ENCODE peak calls at places on chromosomes 12 and 14, in eight cellular contexts. I is heart right ventricle, W is astrocyte of the spinal cord, V is SK-N-SH, P is PC-9, C is transverse colon, X is spleen, E is GM12864. U is an unnamed sample.
A peak's percentile ranks its signal among the peaks of the same experiment; 100 is the strongest.

GRCh38 chr14:99024926-99025325 is 247.1 kb downstream of the BCL11B start:
- DNase-seq in I (no peak), W (no peak), V (no peak), P (no peak), C (no peak), X (no peak), E (no peak), U (no peak)

GRCh38 chr14:91858536-91859275 is 8.6 kb downstream of the TC2N start:
- DNase-seq in I (no peak), W (peak; percentile 44), V (no peak), P (peak; percentile 6), C (no peak), X (no peak), E (no peak), U (peak; percentile 69)

GRCh38 chr14:51428981-51429380 is 188.9 kb downstream of the TMX1 start:
- DNase-seq in I (no peak), W (no peak), V (no peak), P (no peak), C (no peak), X (no peak), E (no peak), U (no peak)

GRCh38 chr14:92460541-92460915 is 53.1 kb upstream of the RIN3 start:
- DNase-seq in I (no peak), W (no peak), V (no peak), P (no peak), C (no peak), X (no peak), E (no peak), U (no peak)

GRCh38 chr14:96783306-96784224 is 13.6 kb upstream of the VRK1 start:
- DNase-seq in I (no peak), W (no peak), V (no peak), P (no peak), C (no peak), X (no peak), E (no peak), U (no peak)

GRCh38 chr12:106311139-106311538 is 8.6 kb downstream of the TCP11L2 start:
- DNase-seq in I (no peak), W (no peak), V (no peak), P (no peak), C (no peak), X (no peak), E (no peak), U (no peak)

GRCh38 chr12:49038291-49038955 is 19.8 kb upstream of the PRKAG1 start:
- DNase-seq in I (no peak), W (no peak), V (no peak), P (no peak), C (no peak), X (no peak), E (no peak), U (no peak)

GRCh38 chr12:90910958-90911357 is 44.0 kb downstream of the CCER1 start:
- DNase-seq in I (no peak), W (no peak), V (no peak), P (no peak), C (no peak), X (no peak), E (no peak), U (no peak)

GRCh38 chr12:15049456-15050153 is 76.8 kb downstream of the PDE6H start:
- DNase-seq in I (no peak), W (no peak), V (no peak), P (no peak), C (no peak), X (no peak), E (no peak), U (no peak)

GRCh38 chr12:3077572-3078081 is 448 bp downstream of the TSPAN9 start:
- DNase-seq in I (peak; percentile 46), W (peak; percentile 32), V (no peak), P (peak; percentile 11), C (peak; percentile 31), X (no peak), E (no peak), U (peak; percentile 72)

GRCh38 chr12:51351913-51352532 is 5.5 kb upstream of the CELA1 start:
- DNase-seq in I (peak; percentile 17), W (peak; percentile 65), V (peak; percentile 38), P (peak; percentile 55), C (peak; percentile 51), X (no peak), E (no peak), U (peak; percentile 80)

GRCh38 chr14:87030182-87030581 is 962.8 kb downstream of the GALC start:
- DNase-seq in I (no peak), W (no peak), V (no peak), P (no peak), C (no peak), X (no peak), E (no peak), U (no peak)

GRCh38 chr12:113453330-113453729 is 18.3 kb downstream of the LHX5 start:
- DNase-seq in I (no peak), W (no peak), V (no peak), P (no peak), C (no peak), X (no peak), E (no peak), U (no peak)

GRCh38 chr14:61923348-61923747 is 161.1 kb downstream of the SNAPC1 start:
- DNase-seq in I (no peak), W (peak; percentile 7), V (no peak), P (no peak), C (no peak), X (no peak), E (no peak), U (peak; percentile 56)

GRCh38 chr14:80628547-80628946 is 313.0 kb downstream of the CEP128 start:
- DNase-seq in I (no peak), W (no peak), V (no peak), P (no peak), C (no peak), X (no peak), E (no peak), U (no peak)

GRCh38 chr12:2386566-2386965 is 333.8 kb downstream of the CACNA1C start:
- DNase-seq in I (no peak), W (no peak), V (no peak), P (no peak), C (no peak), X (no peak), E (no peak), U (no peak)

GRCh38 chr12:131229426-131230339 is 276.0 kb downstream of the ADGRD1 start:
- DNase-seq in I (peak; percentile 51), W (no peak), V (peak; percentile 92), P (no peak), C (no peak), X (peak; percentile 86), E (no peak), U (no peak)

GRCh38 chr12:124655317-124656213 is 88.2 kb upstream of the NCOR2 start:
- DNase-seq in I (peak; percentile 87), W (peak; percentile 100), V (peak; percentile 83), P (no peak), C (peak; percentile 59), X (no peak), E (no peak), U (peak; percentile 99)

GRCh38 chr14:52298795-52299194 is 15.3 kb upstream of the PTGER2 start:
- DNase-seq in I (no peak), W (no peak), V (no peak), P (no peak), C (no peak), X (no peak), E (no peak), U (no peak)

DNA sequence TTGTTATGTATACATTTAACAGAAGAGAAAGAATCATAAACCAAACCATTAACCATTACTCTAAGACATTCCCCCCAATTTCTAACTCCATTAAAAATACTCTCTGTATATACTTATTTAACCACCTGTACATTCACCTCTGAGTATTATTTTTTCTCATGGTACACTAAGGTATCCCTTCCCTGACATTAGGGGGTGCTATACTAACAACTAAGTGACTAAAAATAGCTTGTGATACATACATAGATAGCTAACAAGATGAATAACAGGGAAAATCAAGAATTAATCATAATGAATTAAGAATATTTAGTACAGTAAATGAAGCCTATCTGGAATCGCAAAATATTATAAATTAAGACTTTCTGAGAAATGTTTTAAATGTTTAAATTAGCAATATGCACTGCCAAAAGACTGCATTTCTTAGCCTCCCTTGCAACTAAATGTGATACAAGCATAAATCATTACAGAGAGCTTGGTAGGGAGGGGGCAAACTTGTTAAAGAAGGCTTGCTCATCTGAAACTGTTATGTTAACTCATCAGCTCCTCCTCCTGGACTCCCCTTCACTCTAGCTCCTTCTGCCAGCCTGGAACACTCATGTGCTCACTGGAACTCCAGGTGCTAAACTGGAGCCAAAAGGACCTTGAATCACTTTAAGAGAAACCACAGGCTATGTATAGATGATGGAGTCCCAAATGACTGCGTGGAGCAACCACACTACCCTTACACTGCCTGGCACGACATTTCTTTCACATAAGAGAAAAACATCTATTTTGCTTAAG is 14.9 kb downstream of the C2CD5 start:
- DNase-seq in I (no peak), W (peak; percentile 39), V (peak; percentile 11), P (no peak), C (no peak), X (no peak), E (no peak), U (peak; percentile 29)
- TF ChIP-seq CTCF in I (no peak), W (peak; percentile 18), V (peak; percentile 59), P (peak; percentile 72), C (peak; percentile 53), X (peak; percentile 34), E (peak; percentile 2), U (peak; percentile 37)

GRCh38 chr12:116143883-116144266 is 133.6 kb downstream of the MED13L start:
- DNase-seq in I (no peak), W (peak; percentile 83), V (no peak), P (no peak), C (no peak), X (no peak), E (no peak), U (peak; percentile 66)
- H3K4me3 ChIP-seq in I (no peak overlapping the region), W (no peak overlapping the region), V (no peak overlapping the region), P (no peak overlapping the region), C (no peak overlapping the region), X (no peak overlapping the region), E (no peak overlapping the region), U (no peak overlapping the region)

GRCh38 chr12:64387201-64387816 is 3.2 kb downstream of the C12orf56 start:
- DNase-seq in I (no peak), W (no peak), V (no peak), P (no peak), C (no peak), X (no peak), E (no peak), U (no peak)

GRCh38 chr12:64390275-64390851 is at the start of gene C12orf56:
- DNase-seq in I (no peak), W (no peak), V (no peak), P (no peak), C (peak; percentile 17), X (peak; percentile 77), E (no peak), U (peak; percentile 13)

GRCh38 chr12:64395739-64396138 is 5.2 kb upstream of the C12orf56 start:
- DNase-seq in I (no peak), W (no peak), V (no peak), P (no peak), C (no peak), X (no peak), E (no peak), U (peak; percentile 56)

GRCh38 chr12:64389154-64389553 is 1.4 kb downstream of the C12orf56 start:
- DNase-seq in I (no peak), W (no peak), V (no peak), P (no peak), C (no peak), X (no peak), E (no peak), U (no peak)

GRCh38 chr12:64392221-64392620 is 1.7 kb upstream of the C12orf56 start:
- DNase-seq in I (no peak), W (peak; percentile 59), V (no peak), P (no peak), C (no peak), X (no peak), E (no peak), U (peak; percentile 74)
- TF ChIP-seq CTCF in I (no peak), W (peak; percentile 34), V (peak; percentile 50), P (peak; percentile 52), C (no peak), X (peak; percentile 21), E (peak; percentile 37), U (peak; percentile 35)

GRCh38 chr12:109832534-109833306 is 478 bp downstream of the TRPV4 start:
- DNase-seq in I (no peak), W (no peak), V (no peak), P (no peak), C (no peak), X (no peak), E (no peak), U (no peak)
- H3K4me3 ChIP-seq in I (peak overlapping the region; percentile 53), W (peak overlapping the region; percentile 49), V (peak overlapping the region; percentile 55), P (no peak overlapping the region), C (peak overlapping the region; percentile 41), X (peak overlapping the region; percentile 23), E (no peak overlapping the region), U (peak overlapping the region; percentile 61)

U was measured in cardiac fibroblast.